ENCODE peak calls at places on chromosomes 16 and 17, in seven cellular contexts. T, F, R, H, U, J and C are unnamed samples.

GRCh38 chr17:55436224-55437164 is 14.9 kb upstream of the MMD start:
- DNase-seq in F (no peak), T (no peak), J (no peak), H (no peak), R (no peak), U (no peak), C (no peak)

GRCh38 chr17:27363322-27363721 is 69.4 kb downstream of the WSB1 start:
- DNase-seq in J (no peak), T (no peak), R (no peak), H (no peak), U (no peak), F (no peak), C (no peak)

GRCh38 chr16:73060216-73060615 is 12.3 kb upstream of the ZFHX3 start:
- DNase-seq in R (no peak), H (no peak), U (no peak), T (peak), J (peak), F (no peak), C (no peak)

GRCh38 chr16:86809458-86809955 is 231.2 kb downstream of the FOXL1 start:
- DNase-seq in T (peak), H (no peak), R (no peak), F (no peak), U (no peak), J (no peak), C (no peak)

GRCh38 chr17:42754782-42755181 is 6.2 kb upstream of the RAMP2 start:
- DNase-seq in F (peak), T (no peak), U (no peak), R (peak), H (no peak), J (peak), C (no peak)

GRCh38 chr17:71180801-71181385 is 939.9 kb upstream of the SOX9 start:
- DNase-seq in U (no peak), R (no peak), J (no peak), H (no peak), F (no peak), T (no peak), C (no peak)

GRCh38 chr17:40490289-40490853 is 11.1 kb downstream of the TNS4 start:
- DNase-seq in F (peak), H (no peak), R (peak), J (peak), T (peak), U (peak), C (no peak)

GRCh38 chr16:79528281-79528680 is 72.3 kb downstream of the MAF start:
- DNase-seq in J (no peak), F (no peak), U (no peak), T (no peak), H (no peak), R (no peak), C (no peak)

GRCh38 chr17:79188048-79188447 is 113.4 kb downstream of the ENGASE start:
- DNase-seq in U (no peak), T (peak), J (no peak), R (no peak), H (no peak), F (no peak), C (no peak)

GRCh38 chr16:592518-593306 is 2.8 kb downstream of the RAB40C start:
- DNase-seq in H (no peak), F (no peak), T (no peak), U (peak), R (peak), J (no peak), C (no peak)

GRCh38 chr16:69890114-69890890 is 60.8 kb upstream of the CLEC18A start:
- DNase-seq in T (peak), R (peak), J (peak), H (no peak), U (peak), F (peak), C (no peak)

GRCh38 chr16:890716-891352 is 80.0 kb downstream of the LMF1 start:
- DNase-seq in H (no peak), U (no peak), R (peak), T (no peak), J (no peak), F (no peak), C (no peak)

GRCh38 chr17:8160741-8161221 is 2.0 kb downstream of the VAMP2 start:
- DNase-seq in R (no peak), F (no peak), J (no peak), U (no peak), H (no peak), T (peak), C (no peak)

GRCh38 chr17:58335779-58336455 is 7.3 kb upstream of the TSPOAP1 start:
- DNase-seq in T (peak), U (peak), H (peak), R (no peak), F (no peak), J (no peak), C (peak)

GRCh38 chr17:72989074-72989610 is 103.3 kb downstream of the SLC39A11 start:
- DNase-seq in J (no peak), U (no peak), T (no peak), F (no peak), H (no peak), R (no peak), C (no peak)

GRCh38 chr16:2968738-2969544 is at the start of gene PAQR4:
- DNase-seq in T (peak), J (peak), H (peak), F (peak), R (peak), U (peak), C (peak)

GRCh38 chr17:69729937-69730336 is 315.4 kb downstream of the MAP2K6 start:
- DNase-seq in F (no peak), U (no peak), H (no peak), T (no peak), R (no peak), J (no peak), C (no peak)

GRCh38 chr17:34206569-34206968 is 48.5 kb upstream of the CCL2 start:
- DNase-seq in F (no peak), R (no peak), U (no peak), J (no peak), H (no peak), T (no peak), C (no peak)

GRCh38 chr17:29613856-29614255 is 8.9 kb downstream of the CORO6 start:
- DNase-seq in F (no peak), H (no peak), R (peak), J (peak), U (no peak), T (no peak), C (no peak)

GRCh38 chr16:64133396-64133795 is 988.5 kb downstream of the CDH11 start:
- DNase-seq in F (no peak), J (no peak), R (no peak), H (no peak), T (no peak), U (no peak), C (no peak)

GRCh38 chr16:14028207-14028606 is 42.9 kb upstream of the MRTFB start:
- DNase-seq in U (no peak), F (no peak), J (no peak), R (no peak), H (no peak), T (no peak), C (no peak)

GRCh38 chr16:7545251-7545650 is 212.6 kb downstream of the RBFOX1 start:
- DNase-seq in F (no peak), J (no peak), H (no peak), R (no peak), T (no peak), U (no peak), C (no peak)

GRCh38 chr17:48555616-48556533 is 11.0 kb upstream of the HOXB2 start:
- DNase-seq in J (no peak), H (no peak), R (no peak), F (no peak), T (peak), U (no peak), C (no peak)

GRCh38 chr17:15384142-15384803 is 42.9 kb upstream of the TEKT3 start:
- DNase-seq in H (no peak), F (peak), R (peak), T (no peak), J (peak), U (no peak), C (no peak)

GRCh38 chr16:6160871-6161270 is 1063.3 kb upstream of the EEF2KMT start:
- DNase-seq in U (no peak), T (no peak), H (no peak), R (no peak), J (no peak), F (no peak), C (no peak)

GRCh38 chr16:6160303-6160702 is 1062.7 kb upstream of the EEF2KMT start:
- DNase-seq in J (no peak), H (no peak), R (no peak), F (no peak), U (no peak), T (no peak), C (no peak)

GRCh38 chr16:6170022-6170421 is 1072.4 kb upstream of the EEF2KMT start:
- DNase-seq in F (no peak), J (no peak), R (no peak), H (no peak), T (no peak), U (no peak), C (no peak)

DNA sequence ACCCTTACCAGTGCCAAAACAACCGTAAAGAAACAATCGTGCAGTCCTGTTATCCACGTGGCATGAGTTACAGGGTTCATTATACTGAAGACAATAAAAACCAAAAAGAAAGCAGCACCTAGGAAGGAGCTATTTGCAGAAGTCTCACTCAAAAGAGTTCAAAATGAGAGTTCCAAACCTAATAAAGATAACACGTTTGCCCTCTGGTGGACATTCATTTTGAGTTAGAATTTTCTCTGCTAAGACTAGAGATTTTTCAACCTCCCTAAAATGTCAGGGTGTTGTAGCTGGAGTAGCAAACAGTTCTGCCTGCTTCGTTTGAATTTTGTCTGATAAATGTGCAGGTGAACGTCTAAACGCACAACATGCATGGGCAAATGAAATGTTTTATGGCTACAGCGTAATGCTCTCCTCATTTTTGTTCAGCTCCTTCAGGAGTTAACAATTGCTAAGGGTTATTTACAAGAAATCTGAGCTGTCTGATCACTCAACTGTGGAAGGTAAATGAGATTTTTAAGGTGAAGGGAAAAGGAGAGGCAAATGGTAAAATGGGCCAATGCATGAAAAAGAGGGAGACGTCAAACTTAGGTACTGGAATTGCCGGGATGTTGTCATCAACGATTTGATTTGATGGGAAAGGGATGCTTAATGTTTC is 1067.9 kb upstream of the EEF2KMT start:
- DNase-seq in F (no peak), H (no peak), R (no peak), U (no peak), J (no peak), T (no peak), C (no peak)
- TF ChIP-seq CTCF in F (no peak), H (no peak), R (no peak), U (no peak), J (no peak), T (peak), C (no peak)

DNA sequence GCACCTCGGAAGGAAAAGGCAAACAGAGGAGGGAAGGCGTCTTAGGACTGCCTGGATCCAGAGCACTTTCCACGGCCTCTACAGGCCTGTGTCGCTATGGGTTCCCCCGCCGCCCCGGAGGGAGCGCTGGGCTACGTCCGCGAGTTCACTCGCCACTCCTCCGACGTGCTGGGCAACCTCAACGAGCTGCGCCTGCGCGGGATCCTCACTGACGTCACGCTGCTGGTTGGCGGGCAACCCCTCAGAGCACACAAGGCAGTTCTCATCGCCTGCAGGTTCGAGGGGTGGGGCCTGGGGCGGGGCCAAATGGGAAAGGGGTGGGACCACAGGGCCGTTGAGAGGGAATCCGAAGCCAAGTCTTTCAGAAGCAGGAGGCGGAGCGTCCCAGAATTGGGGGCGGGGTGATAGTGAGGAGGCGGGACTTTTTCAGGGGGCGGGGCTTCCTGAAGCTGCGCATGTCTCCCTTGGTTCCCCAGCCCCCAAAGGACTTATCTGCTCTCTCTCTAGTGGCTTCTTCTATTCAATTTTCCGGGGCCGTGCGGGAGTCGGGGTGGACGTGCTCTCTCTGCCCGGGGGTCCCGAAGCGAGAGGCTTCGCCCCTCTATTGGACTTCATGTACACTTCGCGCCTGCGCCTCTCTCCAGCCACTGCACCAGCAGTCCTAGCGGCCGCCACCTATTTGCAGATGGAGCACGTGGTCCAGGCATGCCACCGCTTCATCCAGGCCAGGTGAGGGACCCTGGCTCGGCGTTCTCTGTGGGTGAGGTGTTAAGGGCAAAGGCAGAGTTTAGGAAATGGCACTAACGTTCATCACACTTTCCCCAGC is 939 bp downstream of the BCL6B start:
- DNase-seq in J (peak), T (peak), U (peak), H (peak), R (peak), F (peak), C (peak)
- H3K4me3 ChIP-seq in J (peak), T (no peak), U (peak), H (peak), R (peak), F (peak), C (peak)

GRCh38 chr16:4498546-4499195 is 22.5 kb downstream of the HMOX2 start:
- DNase-seq in J (no peak), H (no peak), R (no peak), U (no peak), F (no peak), T (no peak), C (no peak)

GRCh38 chr16:4494746-4495490 is 18.7 kb downstream of the HMOX2 start:
- DNase-seq in R (no peak), F (no peak), H (no peak), J (no peak), T (no peak), U (no peak), C (no peak)

GRCh38 chr16:4495766-4496165 is 19.6 kb downstream of the HMOX2 start:
- DNase-seq in J (no peak), F (no peak), T (no peak), R (no peak), U (no peak), H (no peak), C (no peak)

GRCh38 chr16:4499196-4499555 is 23.0 kb downstream of the HMOX2 start:
- DNase-seq in T (no peak), J (no peak), R (no peak), H (no peak), F (no peak), U (no peak), C (no peak)

GRCh38 chr16:4496305-4496704 is 20.1 kb downstream of the HMOX2 start:
- DNase-seq in H (no peak), J (no peak), F (no peak), R (no peak), U (no peak), T (no peak), C (no peak)
- TF ChIP-seq CTCF in H (no peak), J (no peak), F (no peak), R (no peak), U (no peak), T (no peak), C (no peak)

DNA sequence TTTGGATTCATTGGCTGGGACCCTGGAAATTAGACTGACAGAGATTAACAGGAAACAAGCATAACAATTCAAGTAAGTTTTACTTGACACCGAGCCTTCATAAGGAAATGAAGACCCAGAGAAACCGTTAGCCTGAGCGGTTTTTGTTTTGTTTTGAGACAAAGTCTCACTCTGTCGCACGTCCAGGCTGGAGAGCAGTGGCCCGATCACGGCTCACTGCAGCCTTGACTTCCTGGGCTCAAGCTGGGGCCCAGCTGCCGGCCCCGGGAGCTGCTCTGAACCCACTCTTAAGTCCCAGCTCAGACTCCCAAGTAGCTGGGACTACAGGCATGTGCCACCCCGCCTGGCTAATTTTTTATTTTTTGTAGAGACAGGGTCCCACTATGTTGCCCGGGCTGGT is 321.3 kb downstream of the SEC14L1 start:
- DNase-seq in F (no peak), J (no peak), U (no peak), R (peak), T (no peak), H (no peak), C (peak)
- H3K4me3 ChIP-seq in F (no peak), J (no peak), U (no peak), R (no peak), T (no peak), H (peak), C (peak)

GRCh38 chr17:17062356-17062755 is 20.1 kb downstream of the MPRIP start:
- DNase-seq in R (no peak), U (no peak), H (no peak), J (peak), T (no peak), F (no peak), C (no peak)
- TF ChIP-seq CTCF in R (no peak), U (no peak), H (no peak), J (no peak), T (no peak), F (no peak), C (no peak)

GRCh38 chr16:12341966-12342365 is 365.4 kb downstream of the SNX29 start:
- DNase-seq in F (no peak), J (no peak), H (no peak), U (no peak), R (no peak), T (no peak), C (no peak)

GRCh38 chr16:12337776-12338655 is 361.5 kb downstream of the SNX29 start:
- DNase-seq in H (no peak), T (no peak), F (no peak), R (no peak), J (peak), U (no peak), C (no peak)

GRCh38 chr16:12341423-12341822 is 364.9 kb downstream of the SNX29 start:
- DNase-seq in U (no peak), J (no peak), T (no peak), R (no peak), H (no peak), F (no peak), C (no peak)

GRCh38 chr16:12340151-12340733 is 363.7 kb downstream of the SNX29 start:
- DNase-seq in R (no peak), H (no peak), J (peak), U (no peak), F (no peak), T (peak), C (no peak)

GRCh38 chr16:12339686-12340085 is 363.2 kb downstream of the SNX29 start:
- DNase-seq in U (no peak), F (no peak), T (no peak), R (no peak), J (peak), H (no peak), C (no peak)
- H3K4me3 ChIP-seq in U (no peak), F (no peak), T (no peak), R (no peak), J (no peak), H (no peak), C (no peak)

DNA sequence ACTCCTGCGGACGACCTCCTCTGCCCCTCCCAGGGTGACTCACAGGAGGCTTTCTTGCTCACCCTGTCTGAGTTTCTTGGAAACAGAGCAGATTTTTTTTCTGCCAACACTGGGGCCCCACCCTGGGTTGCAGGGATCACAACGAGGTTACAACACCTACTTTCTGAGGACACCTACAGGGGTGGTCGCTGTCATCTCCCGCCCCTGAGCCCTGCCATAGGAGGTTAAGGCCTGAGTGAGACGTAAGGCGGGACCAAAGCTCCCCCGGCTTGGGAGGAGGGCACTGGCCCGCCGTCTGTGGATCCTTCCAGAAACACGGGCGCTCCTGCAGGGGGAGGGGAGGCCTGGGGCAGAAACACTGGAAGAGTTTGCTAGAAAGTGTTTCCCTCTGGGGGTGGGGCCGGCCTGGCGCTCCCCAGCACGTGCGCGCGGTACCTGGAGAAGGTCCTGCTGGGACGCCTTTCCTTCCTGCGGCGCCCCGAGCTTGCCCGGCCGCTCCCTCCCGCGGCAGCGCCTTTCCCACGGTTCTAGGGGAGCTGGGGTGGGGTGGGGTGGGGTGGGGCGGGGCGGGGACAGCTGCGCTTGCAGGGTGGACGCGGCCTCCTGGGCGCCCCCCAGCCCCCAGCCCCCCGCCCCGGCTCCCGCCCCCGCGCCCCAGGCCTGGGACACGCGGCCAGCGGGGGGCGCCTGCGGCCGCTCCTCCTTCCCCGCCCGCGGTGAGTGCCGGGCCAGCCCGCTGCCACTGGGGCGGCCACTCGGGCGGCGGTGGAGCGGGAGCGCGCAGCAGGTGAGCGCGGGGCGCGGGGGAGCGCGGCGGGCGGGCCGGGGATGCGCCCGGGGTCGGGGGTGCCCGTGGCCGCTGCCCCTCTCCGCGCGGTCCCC is 20.7 kb upstream of the ADCY7 start:
- DNase-seq in H (no peak), T (peak), J (peak), R (peak), F (peak), U (peak), C (no peak)
- TF ChIP-seq CTCF in H (no peak), T (peak), J (no peak), R (peak), F (no peak), U (no peak), C (peak)

DNA sequence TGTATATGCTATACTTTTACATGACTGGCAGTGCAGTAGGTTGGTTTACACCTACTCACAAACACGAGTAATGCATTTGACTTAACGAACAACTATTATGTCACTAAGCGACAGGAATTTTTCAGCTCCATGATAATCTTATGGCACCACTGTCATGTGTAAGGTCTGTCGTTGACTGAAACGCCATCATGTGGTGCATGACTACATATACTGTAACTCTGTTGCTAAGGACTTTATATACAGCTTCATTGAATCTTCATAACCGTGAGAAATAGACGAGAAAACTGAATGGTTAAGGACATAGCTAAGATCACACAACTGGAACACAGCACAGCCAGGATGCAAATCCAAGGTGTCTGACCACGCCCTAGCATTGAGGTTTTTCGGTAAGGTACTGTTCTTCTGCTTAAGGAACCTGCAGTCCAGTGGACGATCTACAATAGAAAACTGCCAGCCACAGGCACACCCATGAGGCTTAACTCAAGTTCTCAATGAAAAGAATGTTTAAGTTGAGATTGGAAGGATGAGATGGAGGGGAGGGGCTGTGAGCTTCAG is 3.3 kb downstream of the CFAP20 start:
- DNase-seq in U (no peak), H (no peak), R (no peak), T (no peak), F (no peak), J (no peak), C (no peak)
- H3K4me3 ChIP-seq in U (no peak), H (no peak), R (no peak), T (no peak), F (no peak), J (no peak), C (no peak)